ENCODE peak calls at places on chromosomes 5 and 9, in eight cellular contexts. One of them, this sample, is unnamed. For H3K36me3, the result is how much of the 10 kb centered on the place peaks cover.

GRCh38 chr9:97857603-97858392 is 4.8 kb downstream of the FOXE1 start:
- DNase-seq in WERI-Rb-1: no peak
- DNase-seq in pancreas: no peak
- DNase-seq in ascending aorta: no peak
- DNase-seq in SK-N-SH: no peak
- DNase-seq in fibroblast of lung: no peak
- DNase-seq in uterus: no peak
- DNase-seq in HCT116: no peak
- DNase-seq in this sample: no peak

GRCh38 chr9:78510035-78510434 is 213.1 kb downstream of the PSAT1 start:
- DNase-seq in WERI-Rb-1: no peak
- DNase-seq in pancreas: no peak
- DNase-seq in ascending aorta: no peak
- DNase-seq in SK-N-SH: no peak
- DNase-seq in fibroblast of lung: no peak
- DNase-seq in uterus: no peak
- DNase-seq in HCT116: no peak
- DNase-seq in this sample: no peak

GRCh38 chr5:16934669-16935068 is 1.4 kb downstream of the MYO10 start:
- DNase-seq in WERI-Rb-1: no peak
- DNase-seq in pancreas: no peak
- DNase-seq in ascending aorta: no peak
- DNase-seq in SK-N-SH: no peak
- DNase-seq in fibroblast of lung: peak
- DNase-seq in uterus: no peak
- DNase-seq in HCT116: no peak
- DNase-seq in this sample: no peak

GRCh38 chr5:110251366-110251765 is 475.1 kb downstream of the TMEM232 start:
- DNase-seq in WERI-Rb-1: no peak
- DNase-seq in pancreas: no peak
- DNase-seq in ascending aorta: no peak
- DNase-seq in SK-N-SH: no peak
- DNase-seq in fibroblast of lung: peak
- DNase-seq in uterus: no peak
- DNase-seq in HCT116: no peak
- DNase-seq in this sample: no peak

GRCh38 chr5:120055858-120056257 is 408.2 kb upstream of the PRR16 start:
- DNase-seq in WERI-Rb-1: peak
- DNase-seq in pancreas: no peak
- DNase-seq in ascending aorta: no peak
- DNase-seq in SK-N-SH: no peak
- DNase-seq in fibroblast of lung: peak
- DNase-seq in uterus: no peak
- DNase-seq in HCT116: peak
- DNase-seq in this sample: no peak

GRCh38 chr9:28805197-28805596 is 1231.9 kb upstream of the C9orf72 start:
- DNase-seq in WERI-Rb-1: no peak
- DNase-seq in pancreas: no peak
- DNase-seq in ascending aorta: no peak
- DNase-seq in SK-N-SH: peak
- DNase-seq in fibroblast of lung: no peak
- DNase-seq in uterus: no peak
- DNase-seq in HCT116: no peak
- DNase-seq in this sample: no peak

GRCh38 chr5:92552206-92553160 is 1028.5 kb downstream of the NR2F1-AS1 start:
- DNase-seq in WERI-Rb-1: no peak
- DNase-seq in pancreas: no peak
- DNase-seq in ascending aorta: no peak
- DNase-seq in SK-N-SH: peak
- DNase-seq in fibroblast of lung: peak
- DNase-seq in uterus: no peak
- DNase-seq in HCT116: peak
- DNase-seq in this sample: no peak

GRCh38 chr5:100553209-100553608 is 18.0 kb downstream of the FAM174A start:
- DNase-seq in WERI-Rb-1: no peak
- DNase-seq in pancreas: no peak
- DNase-seq in ascending aorta: no peak
- DNase-seq in SK-N-SH: no peak
- DNase-seq in fibroblast of lung: no peak
- DNase-seq in uterus: no peak
- DNase-seq in HCT116: no peak
- DNase-seq in this sample: no peak

GRCh38 chr5:10828241-10828640 is 67.2 kb upstream of the DAP start:
- DNase-seq in WERI-Rb-1: no peak
- DNase-seq in pancreas: no peak
- DNase-seq in ascending aorta: no peak
- DNase-seq in SK-N-SH: no peak
- DNase-seq in fibroblast of lung: peak
- DNase-seq in uterus: no peak
- DNase-seq in HCT116: no peak
- DNase-seq in this sample: no peak

GRCh38 chr5:67969176-67969575 is 246.4 kb upstream of the PIK3R1 start:
- DNase-seq in WERI-Rb-1: no peak
- DNase-seq in pancreas: no peak
- DNase-seq in ascending aorta: no peak
- DNase-seq in SK-N-SH: no peak
- DNase-seq in fibroblast of lung: no peak
- DNase-seq in uterus: no peak
- DNase-seq in HCT116: no peak
- DNase-seq in this sample: no peak

GRCh38 chr5:32319392-32319791 is 6.7 kb upstream of the MTMR12 start:
- DNase-seq in WERI-Rb-1: peak
- DNase-seq in pancreas: no peak
- DNase-seq in ascending aorta: no peak
- DNase-seq in SK-N-SH: no peak
- DNase-seq in fibroblast of lung: no peak
- DNase-seq in uterus: no peak
- DNase-seq in HCT116: no peak
- DNase-seq in this sample: no peak

GRCh38 chr9:81266674-81267073 is 422.7 kb downstream of the TLE1 start:
- DNase-seq in WERI-Rb-1: no peak
- DNase-seq in pancreas: no peak
- DNase-seq in ascending aorta: no peak
- DNase-seq in SK-N-SH: no peak
- DNase-seq in fibroblast of lung: peak
- DNase-seq in uterus: no peak
- DNase-seq in HCT116: peak
- DNase-seq in this sample: no peak

GRCh38 chr9:37289631-37290030 is 132.9 kb upstream of the GRHPR start:
- DNase-seq in WERI-Rb-1: no peak
- DNase-seq in pancreas: no peak
- DNase-seq in ascending aorta: no peak
- DNase-seq in SK-N-SH: no peak
- DNase-seq in fibroblast of lung: no peak
- DNase-seq in uterus: no peak
- DNase-seq in HCT116: no peak
- DNase-seq in this sample: no peak

GRCh38 chr5:138570871-138571270 is 4.3 kb downstream of the HSPA9 start:
- DNase-seq in WERI-Rb-1: no peak
- DNase-seq in pancreas: no peak
- DNase-seq in ascending aorta: no peak
- DNase-seq in SK-N-SH: no peak
- DNase-seq in fibroblast of lung: no peak
- DNase-seq in uterus: no peak
- DNase-seq in HCT116: no peak
- DNase-seq in this sample: no peak
- H3K36me3 ChIP-seq in WERI-Rb-1: half or more
- H3K36me3 ChIP-seq in pancreas: under half
- H3K36me3 ChIP-seq in ascending aorta: half or more
- H3K36me3 ChIP-seq in SK-N-SH: half or more
- H3K36me3 ChIP-seq in fibroblast of lung: under half
- H3K36me3 ChIP-seq in uterus: under half
- H3K36me3 ChIP-seq in HCT116: half or more
- H3K36me3 ChIP-seq in this sample: half or more

DNA sequence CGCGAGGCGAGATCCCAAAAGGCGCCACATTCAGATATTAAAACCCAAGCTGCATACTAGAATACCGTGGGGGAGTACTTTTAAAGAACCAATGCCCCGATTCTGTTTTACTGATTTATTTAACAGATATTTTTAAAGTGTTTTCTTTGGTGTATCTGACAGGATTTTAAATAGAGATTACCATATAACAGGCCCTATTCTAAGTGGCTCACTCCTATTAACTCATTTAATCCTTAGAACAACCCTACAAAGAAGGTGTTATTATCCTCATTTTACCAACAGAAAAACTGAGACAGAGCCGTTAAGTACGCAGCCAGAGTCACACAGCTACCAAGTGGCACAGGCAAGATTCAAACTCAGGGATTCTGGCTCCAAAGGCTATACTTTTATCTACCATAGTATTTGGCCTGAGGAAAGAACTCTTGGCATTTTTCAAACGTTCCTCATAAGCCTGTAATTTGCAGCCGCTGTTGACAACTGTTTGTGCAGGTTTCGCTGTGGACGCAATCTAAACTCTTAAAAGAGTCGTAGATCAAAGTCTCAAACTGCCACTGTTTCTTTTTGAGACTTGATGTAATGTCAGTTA is 550 bp upstream of the TMEM245 start:
- DNase-seq in WERI-Rb-1: no peak
- DNase-seq in pancreas: no peak
- DNase-seq in ascending aorta: no peak
- DNase-seq in SK-N-SH: no peak
- DNase-seq in fibroblast of lung: no peak
- DNase-seq in uterus: no peak
- DNase-seq in HCT116: no peak
- DNase-seq in this sample: no peak
- H3K4me3 ChIP-seq in WERI-Rb-1: peak
- H3K4me3 ChIP-seq in pancreas: no peak
- H3K4me3 ChIP-seq in ascending aorta: no peak
- H3K4me3 ChIP-seq in SK-N-SH: peak
- H3K4me3 ChIP-seq in fibroblast of lung: no peak
- H3K4me3 ChIP-seq in uterus: no peak
- H3K4me3 ChIP-seq in HCT116: peak
- H3K4me3 ChIP-seq in this sample: peak

GRCh38 chr9:100013573-100013972 is 85.2 kb downstream of the ERP44 start:
- DNase-seq in WERI-Rb-1: no peak
- DNase-seq in pancreas: no peak
- DNase-seq in ascending aorta: no peak
- DNase-seq in SK-N-SH: no peak
- DNase-seq in fibroblast of lung: no peak
- DNase-seq in uterus: no peak
- DNase-seq in HCT116: no peak
- DNase-seq in this sample: no peak

GRCh38 chr9:100014846-100015245 is 84.0 kb downstream of the ERP44 start:
- DNase-seq in WERI-Rb-1: no peak
- DNase-seq in pancreas: no peak
- DNase-seq in ascending aorta: no peak
- DNase-seq in SK-N-SH: no peak
- DNase-seq in fibroblast of lung: no peak
- DNase-seq in uterus: no peak
- DNase-seq in HCT116: no peak
- DNase-seq in this sample: no peak

DNA sequence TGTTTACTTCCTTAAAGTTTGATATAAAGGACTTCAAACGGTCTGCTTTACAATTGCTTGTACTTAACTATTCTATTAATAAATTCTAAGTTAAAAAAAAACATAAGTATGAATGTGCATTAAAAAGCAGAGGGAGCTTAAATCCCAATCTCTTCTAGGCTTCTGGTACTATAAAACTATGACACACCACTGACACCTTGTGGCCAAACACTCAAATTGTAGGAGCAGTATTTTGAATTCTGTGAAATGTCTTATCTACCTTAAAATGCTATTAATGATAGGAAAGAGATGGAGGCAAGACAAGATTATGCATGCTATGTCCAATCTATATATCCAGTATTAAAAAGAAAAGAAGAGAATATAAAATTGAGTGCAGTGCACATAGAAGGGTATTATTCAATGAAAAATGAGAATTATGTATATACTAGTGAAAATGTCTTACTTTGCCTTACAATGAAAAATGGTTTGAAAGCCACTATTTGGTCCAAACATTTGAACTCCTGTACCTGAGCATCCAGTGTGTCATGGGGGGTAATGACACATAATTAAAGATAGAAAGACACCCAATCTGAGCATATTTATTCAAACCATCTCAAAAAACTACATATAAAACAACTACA is 87.6 kb downstream of the ERP44 start:
- DNase-seq in WERI-Rb-1: peak
- DNase-seq in pancreas: peak
- DNase-seq in ascending aorta: no peak
- DNase-seq in SK-N-SH: peak
- DNase-seq in fibroblast of lung: peak
- DNase-seq in uterus: no peak
- DNase-seq in HCT116: peak
- DNase-seq in this sample: no peak
- TF ChIP-seq CTCF in WERI-Rb-1: peak
- TF ChIP-seq CTCF in pancreas: peak
- TF ChIP-seq CTCF in ascending aorta: peak
- TF ChIP-seq CTCF in SK-N-SH: peak
- TF ChIP-seq CTCF in fibroblast of lung: peak
- TF ChIP-seq CTCF in uterus: no peak
- TF ChIP-seq CTCF in HCT116: peak
- TF ChIP-seq CTCF in this sample: peak

GRCh38 chr9:96781552-96781951 is 3.7 kb upstream of the ZNF510 start:
- DNase-seq in WERI-Rb-1: no peak
- DNase-seq in pancreas: no peak
- DNase-seq in ascending aorta: no peak
- DNase-seq in SK-N-SH: no peak
- DNase-seq in fibroblast of lung: no peak
- DNase-seq in uterus: no peak
- DNase-seq in HCT116: no peak
- DNase-seq in this sample: no peak

GRCh38 chr9:96782241-96782640 is 4.4 kb upstream of the ZNF510 start:
- DNase-seq in WERI-Rb-1: no peak
- DNase-seq in pancreas: no peak
- DNase-seq in ascending aorta: no peak
- DNase-seq in SK-N-SH: no peak
- DNase-seq in fibroblast of lung: no peak
- DNase-seq in uterus: no peak
- DNase-seq in HCT116: no peak
- DNase-seq in this sample: no peak

GRCh38 chr9:96784021-96784420 is 6.1 kb upstream of the ZNF510 start:
- DNase-seq in WERI-Rb-1: no peak
- DNase-seq in pancreas: no peak
- DNase-seq in ascending aorta: no peak
- DNase-seq in SK-N-SH: no peak
- DNase-seq in fibroblast of lung: no peak
- DNase-seq in uterus: no peak
- DNase-seq in HCT116: no peak
- DNase-seq in this sample: no peak
- H3K36me3 ChIP-seq in WERI-Rb-1: under half
- H3K36me3 ChIP-seq in pancreas: under half
- H3K36me3 ChIP-seq in ascending aorta: under half
- H3K36me3 ChIP-seq in SK-N-SH: under half
- H3K36me3 ChIP-seq in fibroblast of lung: under half
- H3K36me3 ChIP-seq in uterus: under half
- H3K36me3 ChIP-seq in HCT116: under half
- H3K36me3 ChIP-seq in this sample: under half